ENCODE peak calls at places on chromosomes 12 and 14, in five cellular contexts. W, I, C, K and V are unnamed samples.

GRCh38 chr12:45939759-45940158 is 50.6 kb downstream of the SCAF11 start:
- DNase-seq in I (no peak), W (no peak), K (no peak), C (no peak), V (no peak)

GRCh38 chr12:107225626-107226025 is 132.3 kb upstream of the CRY1 start:
- DNase-seq in I (no peak), W (no peak), C (no peak), K (no peak), V (peak; percentile 43)

GRCh38 chr12:111404362-111405148 is 1.2 kb upstream of the SH2B3 start:
- DNase-seq in I (peak; percentile 53), W (no peak), C (no peak), K (no peak), V (no peak)

GRCh38 chr14:93727039-93727740 is 61.1 kb downstream of the PRIMA1 start:
- DNase-seq in W (no peak), I (no peak), C (no peak), K (no peak), V (no peak)

GRCh38 chr12:53381739-53382630 is 2.0 kb downstream of the SP1 start:
- DNase-seq in W (no peak), C (peak; percentile 62), K (no peak), I (peak; percentile 65), V (peak; percentile 27)

GRCh38 chr14:94051115-94051514 is 25.0 kb downstream of the OTUB2 start:
- DNase-seq in C (no peak), I (peak; percentile 51), W (peak; percentile 73), K (peak; percentile 52), V (no peak)

GRCh38 chr12:120688527-120689071 is 1.6 kb downstream of the MLEC start:
- DNase-seq in W (no peak), K (no peak), C (no peak), I (no peak), V (no peak)

GRCh38 chr14:93219103-93219726 is 12.2 kb downstream of the UBR7 start:
- DNase-seq in C (no peak), K (no peak), I (no peak), W (no peak), V (no peak)

GRCh38 chr14:50260511-50260910 is 29.1 kb upstream of the SOS2 start:
- DNase-seq in C (no peak), I (no peak), K (no peak), W (no peak), V (peak; percentile 1)

GRCh38 chr12:46934374-46935111 is 108.7 kb upstream of the SLC38A4 start:
- DNase-seq in K (no peak), W (no peak), C (no peak), I (no peak), V (no peak)

GRCh38 chr14:53924754-53925153 is 31.9 kb downstream of the BMP4 start:
- DNase-seq in K (no peak), C (no peak), I (no peak), W (no peak), V (no peak)

GRCh38 chr14:54420478-54421116 is 20.6 kb downstream of the CNIH1 start:
- DNase-seq in C (no peak), I (no peak), W (no peak), K (no peak), V (no peak)

GRCh38 chr14:61861320-61861865 is 99.2 kb downstream of the SNAPC1 start:
- DNase-seq in K (no peak), W (no peak), I (no peak), C (no peak), V (no peak)

GRCh38 chr14:91286530-91286937 is 42.0 kb upstream of the GPR68 start:
- DNase-seq in C (peak; percentile 82), I (peak; percentile 74), K (no peak), W (peak; percentile 95), V (peak; percentile 61)

GRCh38 chr14:78448483-78449094 is 278.4 kb downstream of the NRXN3 start:
- DNase-seq in C (no peak), W (no peak), I (no peak), K (no peak), V (peak; percentile 19)

GRCh38 chr12:52355181-52355580 is 12.1 kb downstream of the KRT85 start:
- DNase-seq in W (peak; percentile 68), C (no peak), I (no peak), K (no peak), V (no peak)

GRCh38 chr12:19575307-19576243 is 136.3 kb downstream of the AEBP2 start:
- DNase-seq in C (no peak), K (no peak), W (no peak), I (peak; percentile 84), V (peak; percentile 33)

GRCh38 chr12:234891-235415 is 21.0 kb upstream of the SLC6A12 start:
- DNase-seq in K (peak; percentile 84), W (peak; percentile 75), C (no peak), I (no peak), V (no peak)
- TF ChIP-seq POLR2A in K (no peak), W (no peak), C (no peak), I (no peak), V (no peak)

GRCh38 chr14:102817318-102817717 is 40.1 kb downstream of the TRAF3 start:
- DNase-seq in C (no peak), K (no peak), W (peak; percentile 18), I (no peak), V (no peak)

GRCh38 chr14:102821252-102821651 is 44.0 kb downstream of the TRAF3 start:
- DNase-seq in K (no peak), I (no peak), W (no peak), C (no peak), V (no peak)

GRCh38 chr14:102819790-102820330 is 42.6 kb downstream of the TRAF3 start:
- DNase-seq in K (no peak), W (peak; percentile 70), I (no peak), C (no peak), V (no peak)

GRCh38 chr14:102817942-102818940 is 41.0 kb downstream of the TRAF3 start:
- DNase-seq in K (no peak), C (no peak), I (no peak), W (peak; percentile 49), V (no peak)

DNA sequence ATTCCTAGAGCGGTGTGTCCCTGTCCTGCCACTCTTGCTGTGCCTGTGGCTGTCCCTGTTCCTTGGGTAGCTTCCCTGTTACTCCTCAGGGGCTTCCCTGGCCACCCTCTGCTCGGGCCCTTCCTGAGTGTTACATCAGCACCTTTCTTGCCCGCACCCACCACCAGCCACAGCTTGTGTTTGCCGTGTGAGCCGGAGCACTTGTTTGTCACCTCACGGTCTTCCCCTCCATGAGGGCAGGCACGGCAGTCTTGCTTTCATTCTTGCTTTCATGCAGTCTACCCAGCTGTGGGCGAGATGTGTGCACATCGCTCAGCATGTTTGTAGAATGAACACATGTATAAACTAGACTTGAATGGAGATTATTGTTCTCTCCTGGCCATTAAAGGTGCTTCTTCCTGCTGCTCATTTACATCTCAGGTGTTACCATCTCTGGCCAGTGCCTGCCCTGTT is 42.0 kb downstream of the TRAF3 start:
- DNase-seq in K (no peak), I (no peak), C (no peak), W (peak; percentile 68), V (no peak)
- TF ChIP-seq POLR2A in K (no peak), I (no peak), C (no peak), W (no peak), V (no peak)

DNA sequence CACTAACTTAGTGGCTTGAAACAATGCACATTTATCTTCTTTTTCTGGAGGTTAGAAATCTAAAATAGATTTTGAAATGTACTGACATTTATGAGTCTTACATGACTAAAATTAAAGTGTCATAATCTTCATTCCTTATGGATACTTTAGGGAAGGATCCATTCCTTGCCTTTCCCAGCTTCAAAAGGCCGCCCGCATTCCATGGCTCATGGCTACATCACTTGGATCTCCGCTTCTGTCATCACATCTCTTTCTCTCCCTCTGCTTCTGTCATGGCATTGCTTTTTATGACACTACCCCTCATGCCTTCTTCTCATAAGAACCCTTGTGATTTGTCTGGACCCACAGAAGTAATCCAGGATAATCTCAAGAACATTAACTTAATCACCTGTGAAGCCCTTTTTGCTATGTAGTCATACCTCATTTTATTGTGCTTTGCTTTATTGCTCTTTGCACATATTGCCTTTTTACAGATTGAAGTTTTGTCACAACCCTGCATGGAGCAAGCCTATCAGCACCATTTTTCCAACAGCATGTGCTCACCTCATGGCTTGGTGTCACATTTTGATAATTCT is 66.5 kb downstream of the GARIN6 start:
- DNase-seq in K (no peak), C (no peak), I (no peak), W (no peak), V (no peak)
- TF ChIP-seq POLR2A in K (no peak), C (no peak), I (no peak), W (no peak), V (no peak)

GRCh38 chr14:104723651-104724406 is at the start of gene ADSS1:
- DNase-seq in W (no peak), C (peak; percentile 89), I (peak; percentile 46), K (no peak), V (no peak)
- TF ChIP-seq POLR2A in W (no peak), C (peak; percentile 58), I (peak; percentile 14), K (no peak), V (no peak)

DNA sequence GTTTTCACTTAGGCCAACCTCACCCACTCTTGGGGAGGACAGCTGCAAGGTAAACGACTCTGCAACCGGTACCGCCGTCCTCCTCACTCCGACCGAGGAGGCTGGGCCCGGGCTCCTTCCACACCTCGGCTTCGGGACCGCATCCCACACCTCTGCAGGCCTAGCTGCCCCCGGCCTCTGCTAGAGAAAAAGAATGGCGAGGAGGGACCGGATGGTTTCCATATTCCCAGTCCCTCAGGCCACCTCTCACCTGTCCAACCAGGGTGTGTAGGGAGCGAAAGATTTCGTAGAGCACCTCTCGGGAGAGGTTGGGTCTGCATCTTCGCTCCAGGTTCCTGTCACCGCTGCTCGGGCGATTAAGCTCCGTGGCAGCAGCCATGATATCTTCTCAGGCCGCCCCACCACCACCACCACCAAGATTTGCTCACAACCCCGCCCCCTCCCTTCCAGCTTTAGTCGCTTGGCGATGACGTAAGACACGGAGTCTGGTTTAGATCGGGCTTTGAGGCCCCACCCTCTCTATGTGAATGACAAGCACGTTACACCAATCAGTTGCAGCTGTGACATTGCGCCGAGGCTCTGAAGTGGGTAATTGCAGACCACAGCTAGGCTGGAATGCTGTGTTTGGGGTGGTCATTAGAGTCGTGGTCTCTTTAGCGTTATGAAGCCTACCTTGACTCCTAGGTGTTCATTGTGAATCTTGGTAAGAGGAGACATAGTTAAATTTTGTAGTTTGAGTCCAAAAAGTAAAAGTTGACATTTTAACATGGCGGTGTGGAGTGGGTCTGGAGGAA is at the start of gene MBIP:
- DNase-seq in C (peak; percentile 87), K (peak; percentile 97), W (peak; percentile 96), I (peak; percentile 93), V (peak; percentile 45)
- TF ChIP-seq POLR2A in C (no peak), K (peak; percentile 18), W (no peak), I (peak; percentile 47), V (peak; percentile 31)